ENCODE peak calls at places on chromosomes 16 and 17, in six cellular contexts. One of them, this sample, is unnamed.

GRCh38 chr17:63358111-63358839 is 87.8 kb downstream of the CYB561 start:
- DNase-seq in astrocyte of the spinal cord: peak
- DNase-seq in hepatocyte: no peak
- DNase-seq in AG04450: peak
- DNase-seq in fibroblast of lung: peak
- DNase-seq in psoas muscle: no peak
- DNase-seq in this sample: peak

GRCh38 chr17:68600881-68601564 is at the start of gene FAM20A:
- DNase-seq in astrocyte of the spinal cord: no peak
- DNase-seq in hepatocyte: peak
- DNase-seq in AG04450: no peak
- DNase-seq in fibroblast of lung: no peak
- DNase-seq in psoas muscle: peak
- DNase-seq in this sample: no peak

GRCh38 chr17:8057691-8058114 is 18.8 kb downstream of the ALOX15B start:
- DNase-seq in astrocyte of the spinal cord: peak
- DNase-seq in hepatocyte: peak
- DNase-seq in AG04450: peak
- DNase-seq in fibroblast of lung: peak
- DNase-seq in psoas muscle: no peak
- DNase-seq in this sample: peak

GRCh38 chr17:80696456-80696855 is 151.8 kb downstream of the RPTOR start:
- DNase-seq in astrocyte of the spinal cord: no peak
- DNase-seq in hepatocyte: no peak
- DNase-seq in AG04450: no peak
- DNase-seq in fibroblast of lung: no peak
- DNase-seq in psoas muscle: no peak
- DNase-seq in this sample: no peak

GRCh38 chr16:67481561-67482259 is 753 bp upstream of the ATP6V0D1 start:
- DNase-seq in astrocyte of the spinal cord: no peak
- DNase-seq in hepatocyte: peak
- DNase-seq in AG04450: no peak
- DNase-seq in fibroblast of lung: peak
- DNase-seq in psoas muscle: peak
- DNase-seq in this sample: no peak

GRCh38 chr17:8744086-8744781 is 402 bp downstream of the CCDC42 start:
- DNase-seq in astrocyte of the spinal cord: no peak
- DNase-seq in hepatocyte: no peak
- DNase-seq in AG04450: no peak
- DNase-seq in fibroblast of lung: no peak
- DNase-seq in psoas muscle: no peak
- DNase-seq in this sample: no peak

GRCh38 chr17:77692571-77693161 is 265.8 kb upstream of the TNRC6C start:
- DNase-seq in astrocyte of the spinal cord: no peak
- DNase-seq in hepatocyte: no peak
- DNase-seq in AG04450: no peak
- DNase-seq in fibroblast of lung: peak
- DNase-seq in psoas muscle: no peak
- DNase-seq in this sample: no peak

GRCh38 chr16:7508656-7509055 is 176.0 kb downstream of the RBFOX1 start:
- DNase-seq in astrocyte of the spinal cord: no peak
- DNase-seq in hepatocyte: no peak
- DNase-seq in AG04450: no peak
- DNase-seq in fibroblast of lung: no peak
- DNase-seq in psoas muscle: no peak
- DNase-seq in this sample: no peak

GRCh38 chr16:86117235-86117634 is 218.3 kb downstream of the IRF8 start:
- DNase-seq in astrocyte of the spinal cord: no peak
- DNase-seq in hepatocyte: no peak
- DNase-seq in AG04450: no peak
- DNase-seq in fibroblast of lung: no peak
- DNase-seq in psoas muscle: no peak
- DNase-seq in this sample: no peak

GRCh38 chr17:80408872-80409271 is 6.1 kb upstream of the ENDOV start:
- DNase-seq in astrocyte of the spinal cord: no peak
- DNase-seq in hepatocyte: peak
- DNase-seq in AG04450: no peak
- DNase-seq in fibroblast of lung: no peak
- DNase-seq in psoas muscle: peak
- DNase-seq in this sample: peak

GRCh38 chr16:473046-474043 is 47.9 kb downstream of the RAB11FIP3 start:
- DNase-seq in astrocyte of the spinal cord: peak
- DNase-seq in hepatocyte: no peak
- DNase-seq in AG04450: no peak
- DNase-seq in fibroblast of lung: no peak
- DNase-seq in psoas muscle: no peak
- DNase-seq in this sample: no peak

GRCh38 chr16:67865318-67865717 is 7.5 kb upstream of the EDC4 start:
- DNase-seq in astrocyte of the spinal cord: no peak
- DNase-seq in hepatocyte: no peak
- DNase-seq in AG04450: no peak
- DNase-seq in fibroblast of lung: no peak
- DNase-seq in psoas muscle: peak
- DNase-seq in this sample: peak

GRCh38 chr16:73163238-73163795 is 115.4 kb upstream of the ZFHX3 start:
- DNase-seq in astrocyte of the spinal cord: no peak
- DNase-seq in hepatocyte: no peak
- DNase-seq in AG04450: no peak
- DNase-seq in fibroblast of lung: no peak
- DNase-seq in psoas muscle: no peak
- DNase-seq in this sample: no peak

GRCh38 chr16:73152731-73153130 is 104.8 kb upstream of the ZFHX3 start:
- DNase-seq in astrocyte of the spinal cord: no peak
- DNase-seq in hepatocyte: peak
- DNase-seq in AG04450: no peak
- DNase-seq in fibroblast of lung: peak
- DNase-seq in psoas muscle: no peak
- DNase-seq in this sample: no peak

GRCh38 chr16:73154063-73154870 is 106.3 kb upstream of the ZFHX3 start:
- DNase-seq in astrocyte of the spinal cord: no peak
- DNase-seq in hepatocyte: no peak
- DNase-seq in AG04450: no peak
- DNase-seq in fibroblast of lung: peak
- DNase-seq in psoas muscle: peak
- DNase-seq in this sample: no peak

GRCh38 chr16:73161977-73162376 is 114.0 kb upstream of the ZFHX3 start:
- DNase-seq in astrocyte of the spinal cord: no peak
- DNase-seq in hepatocyte: peak
- DNase-seq in AG04450: no peak
- DNase-seq in fibroblast of lung: no peak
- DNase-seq in psoas muscle: no peak
- DNase-seq in this sample: no peak

DNA sequence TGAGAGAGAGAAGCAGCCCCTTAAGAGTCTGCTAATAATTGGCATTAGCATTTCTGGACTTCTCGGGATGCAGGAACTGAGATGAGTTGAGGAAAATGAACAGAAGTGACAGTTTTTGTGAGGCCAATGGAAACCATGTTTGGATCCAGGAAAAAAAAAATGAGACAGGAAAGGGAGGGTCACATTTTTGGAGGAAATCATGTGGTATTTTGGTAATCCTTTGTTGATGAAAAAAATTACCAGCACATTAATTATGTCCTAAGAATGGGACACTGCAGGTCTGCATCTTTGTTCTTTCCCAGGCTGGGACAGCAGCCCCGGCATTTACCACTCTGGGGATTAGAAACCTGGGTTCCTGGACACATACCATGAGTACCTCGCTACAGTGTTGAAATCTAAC is 109.9 kb upstream of the ZFHX3 start:
- DNase-seq in astrocyte of the spinal cord: no peak
- DNase-seq in hepatocyte: no peak
- DNase-seq in AG04450: no peak
- DNase-seq in fibroblast of lung: no peak
- DNase-seq in psoas muscle: no peak
- DNase-seq in this sample: no peak
- TF ChIP-seq CTCF in astrocyte of the spinal cord: no peak
- TF ChIP-seq CTCF in hepatocyte: no peak
- TF ChIP-seq CTCF in AG04450: no peak
- TF ChIP-seq CTCF in fibroblast of lung: no peak
- TF ChIP-seq CTCF in psoas muscle: no peak
- TF ChIP-seq CTCF in this sample: no peak

GRCh38 chr16:30951193-30951592 is 2.3 kb downstream of the ORAI3 start:
- DNase-seq in astrocyte of the spinal cord: no peak
- DNase-seq in hepatocyte: no peak
- DNase-seq in AG04450: no peak
- DNase-seq in fibroblast of lung: no peak
- DNase-seq in psoas muscle: no peak
- DNase-seq in this sample: no peak

GRCh38 chr16:30950516-30951073 is 1.7 kb downstream of the ORAI3 start:
- DNase-seq in astrocyte of the spinal cord: no peak
- DNase-seq in hepatocyte: no peak
- DNase-seq in AG04450: no peak
- DNase-seq in fibroblast of lung: no peak
- DNase-seq in psoas muscle: no peak
- DNase-seq in this sample: no peak

GRCh38 chr16:30948956-30949654 is at the start of gene ORAI3:
- DNase-seq in astrocyte of the spinal cord: peak
- DNase-seq in hepatocyte: peak
- DNase-seq in AG04450: no peak
- DNase-seq in fibroblast of lung: peak
- DNase-seq in psoas muscle: peak
- DNase-seq in this sample: peak

GRCh38 chr16:30948087-30948955 is 547 bp upstream of the ORAI3 start:
- DNase-seq in astrocyte of the spinal cord: peak
- DNase-seq in hepatocyte: peak
- DNase-seq in AG04450: peak
- DNase-seq in fibroblast of lung: peak
- DNase-seq in psoas muscle: peak
- DNase-seq in this sample: peak

DNA sequence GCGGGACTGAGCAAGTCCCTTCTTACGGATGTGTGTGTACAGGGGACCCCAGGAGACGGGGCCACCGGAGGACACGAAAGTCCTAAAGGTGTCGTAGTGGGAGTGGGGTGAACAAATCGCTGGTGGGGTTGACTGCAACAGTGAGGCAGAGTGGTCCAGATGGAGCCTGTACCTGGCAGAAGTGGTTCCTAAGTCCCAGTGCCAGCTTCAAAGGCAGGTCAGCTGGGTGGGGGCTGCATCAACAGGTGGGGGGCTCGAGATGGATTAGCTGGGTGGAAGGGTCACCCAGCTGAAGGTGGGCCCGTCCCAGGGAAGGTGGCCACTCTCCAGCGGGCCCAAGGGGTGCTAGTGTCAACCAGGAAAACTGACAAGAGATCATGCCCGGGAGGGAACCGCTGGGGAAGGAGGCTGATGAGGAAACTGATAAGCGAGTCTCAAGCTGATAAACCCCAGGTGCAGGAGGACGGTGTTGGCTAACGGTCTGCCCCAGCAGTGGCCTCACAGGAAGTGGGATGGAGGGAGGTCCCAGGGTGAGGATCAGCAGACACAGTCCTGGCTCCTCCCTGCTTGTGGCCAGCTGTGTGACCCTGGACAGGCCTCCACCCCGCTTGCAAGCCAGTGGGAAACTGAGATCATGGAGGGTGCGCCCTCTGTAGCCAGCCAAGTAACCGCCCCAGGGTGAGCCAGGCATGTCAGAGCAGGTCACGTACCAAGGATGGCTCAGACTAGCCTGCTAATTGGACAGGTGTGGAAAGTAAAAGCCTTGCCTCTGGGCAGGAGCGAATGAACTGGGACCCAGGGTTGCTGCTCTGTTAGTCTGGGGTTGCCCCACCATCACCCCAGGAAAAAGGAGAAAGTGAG is 1.0 kb downstream of the ORAI3 start:
- DNase-seq in astrocyte of the spinal cord: peak
- DNase-seq in hepatocyte: peak
- DNase-seq in AG04450: no peak
- DNase-seq in fibroblast of lung: peak
- DNase-seq in psoas muscle: peak
- DNase-seq in this sample: peak
- TF ChIP-seq CTCF in astrocyte of the spinal cord: no peak
- TF ChIP-seq CTCF in hepatocyte: no peak
- TF ChIP-seq CTCF in AG04450: peak
- TF ChIP-seq CTCF in fibroblast of lung: peak
- TF ChIP-seq CTCF in psoas muscle: no peak
- TF ChIP-seq CTCF in this sample: peak

DNA sequence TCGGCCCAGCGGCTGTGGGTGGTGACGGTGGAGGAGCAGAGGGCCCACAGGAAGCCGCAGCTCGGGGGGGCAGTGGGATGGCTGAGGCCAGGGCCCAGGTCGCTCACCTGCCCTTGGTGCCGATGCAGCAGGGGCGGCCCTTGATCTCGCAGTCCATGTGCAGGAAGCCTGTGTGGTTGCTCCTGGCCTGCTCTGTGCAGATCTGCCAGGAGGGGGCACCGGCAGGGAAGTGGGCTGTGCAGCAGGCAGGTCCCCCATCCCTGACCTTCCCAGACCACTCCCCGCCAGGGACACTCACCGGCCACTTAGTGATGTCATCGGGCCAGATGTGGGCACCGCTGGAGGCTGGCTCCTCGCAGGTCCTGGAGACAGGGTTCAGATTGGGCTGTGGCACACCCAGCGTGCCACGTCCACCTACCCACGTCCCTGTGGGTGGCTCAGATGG is 6.2 kb downstream of the AANAT start:
- DNase-seq in astrocyte of the spinal cord: no peak
- DNase-seq in hepatocyte: no peak
- DNase-seq in AG04450: no peak
- DNase-seq in fibroblast of lung: no peak
- DNase-seq in psoas muscle: no peak
- DNase-seq in this sample: no peak
- TF ChIP-seq CTCF in astrocyte of the spinal cord: peak
- TF ChIP-seq CTCF in hepatocyte: peak
- TF ChIP-seq CTCF in AG04450: peak
- TF ChIP-seq CTCF in fibroblast of lung: peak
- TF ChIP-seq CTCF in psoas muscle: peak
- TF ChIP-seq CTCF in this sample: peak

GRCh38 chr17:75619506-75620431 is 13.5 kb upstream of the SMIM5 start:
- DNase-seq in astrocyte of the spinal cord: peak
- DNase-seq in hepatocyte: no peak
- DNase-seq in AG04450: peak
- DNase-seq in fibroblast of lung: peak
- DNase-seq in psoas muscle: no peak
- DNase-seq in this sample: no peak
- TF ChIP-seq CTCF in astrocyte of the spinal cord: peak
- TF ChIP-seq CTCF in hepatocyte: peak
- TF ChIP-seq CTCF in AG04450: peak
- TF ChIP-seq CTCF in fibroblast of lung: peak
- TF ChIP-seq CTCF in psoas muscle: no peak
- TF ChIP-seq CTCF in this sample: peak

GRCh38 chr17:39264119-39264518 is 38.4 kb upstream of the STAC2 start:
- DNase-seq in astrocyte of the spinal cord: no peak
- DNase-seq in hepatocyte: no peak
- DNase-seq in AG04450: no peak
- DNase-seq in fibroblast of lung: no peak
- DNase-seq in psoas muscle: peak
- DNase-seq in this sample: no peak

GRCh38 chr17:39261286-39261685 is 35.5 kb upstream of the STAC2 start:
- DNase-seq in astrocyte of the spinal cord: no peak
- DNase-seq in hepatocyte: no peak
- DNase-seq in AG04450: no peak
- DNase-seq in fibroblast of lung: no peak
- DNase-seq in psoas muscle: no peak
- DNase-seq in this sample: no peak
- TF ChIP-seq CTCF in astrocyte of the spinal cord: peak
- TF ChIP-seq CTCF in hepatocyte: no peak
- TF ChIP-seq CTCF in AG04450: peak
- TF ChIP-seq CTCF in fibroblast of lung: no peak
- TF ChIP-seq CTCF in psoas muscle: peak
- TF ChIP-seq CTCF in this sample: peak

This sample was measured in brain microvascular endothelial cell.